ENCODE peak calls at places on chromosome 19, in seven cellular contexts. One of them, this sample, is unnamed. For H3K9me3, the result is how much of the 10 kb centered on the place peaks cover.

GRCh38 chr19:33366127-33366526 is 7.4 kb upstream of the CEBPG start:
- DNase-seq in cardiac muscle cell: no peak
- DNase-seq in AG04450: no peak
- DNase-seq in heart left ventricle: no peak
- DNase-seq in astrocyte: no peak
- DNase-seq in CD8-positive, alpha-beta memory T cell: no peak
- DNase-seq in left ventricle myocardium inferior: no peak
- DNase-seq in this sample: no peak

GRCh38 chr19:4267101-4267900 is 11.8 kb upstream of the SHD start:
- DNase-seq in astrocyte: no peak
- DNase-seq in cardiac muscle cell: peak
- DNase-seq in left ventricle myocardium inferior: peak
- DNase-seq in AG04450: no peak
- DNase-seq in CD8-positive, alpha-beta memory T cell: peak
- DNase-seq in heart left ventricle: peak
- DNase-seq in this sample: peak

GRCh38 chr19:4425531-4425930 is 23.1 kb downstream of the CHAF1A start:
- DNase-seq in CD8-positive, alpha-beta memory T cell: no peak
- DNase-seq in cardiac muscle cell: no peak
- DNase-seq in astrocyte: peak
- DNase-seq in AG04450: peak
- DNase-seq in left ventricle myocardium inferior: no peak
- DNase-seq in heart left ventricle: no peak
- DNase-seq in this sample: no peak

GRCh38 chr19:4678881-4679379 is 8.8 kb upstream of the MYDGF start:
- DNase-seq in left ventricle myocardium inferior: no peak
- DNase-seq in astrocyte: no peak
- DNase-seq in CD8-positive, alpha-beta memory T cell: no peak
- DNase-seq in AG04450: no peak
- DNase-seq in heart left ventricle: no peak
- DNase-seq in cardiac muscle cell: peak
- DNase-seq in this sample: no peak

GRCh38 chr19:12112701-12113100 is 27.4 kb downstream of the ZNF20 start:
- DNase-seq in heart left ventricle: no peak
- DNase-seq in left ventricle myocardium inferior: no peak
- DNase-seq in AG04450: no peak
- DNase-seq in cardiac muscle cell: no peak
- DNase-seq in CD8-positive, alpha-beta memory T cell: no peak
- DNase-seq in astrocyte: no peak
- DNase-seq in this sample: no peak

GRCh38 chr19:18855647-18856384 is 24.1 kb downstream of the UPF1 start:
- DNase-seq in heart left ventricle: no peak
- DNase-seq in astrocyte: no peak
- DNase-seq in AG04450: no peak
- DNase-seq in CD8-positive, alpha-beta memory T cell: no peak
- DNase-seq in cardiac muscle cell: no peak
- DNase-seq in left ventricle myocardium inferior: no peak
- DNase-seq in this sample: no peak

GRCh38 chr19:47735131-47735530 is 10.2 kb upstream of the NOP53 start:
- DNase-seq in astrocyte: no peak
- DNase-seq in cardiac muscle cell: no peak
- DNase-seq in heart left ventricle: no peak
- DNase-seq in left ventricle myocardium inferior: no peak
- DNase-seq in AG04450: no peak
- DNase-seq in CD8-positive, alpha-beta memory T cell: no peak
- DNase-seq in this sample: no peak

GRCh38 chr19:8517551-8518442 is 3.8 kb upstream of the ZNF414 start:
- DNase-seq in heart left ventricle: no peak
- DNase-seq in astrocyte: no peak
- DNase-seq in AG04450: no peak
- DNase-seq in cardiac muscle cell: no peak
- DNase-seq in CD8-positive, alpha-beta memory T cell: peak
- DNase-seq in left ventricle myocardium inferior: no peak
- DNase-seq in this sample: peak

GRCh38 chr19:46950526-46951235 is 69.0 kb upstream of the NPAS1 start:
- DNase-seq in astrocyte: no peak
- DNase-seq in CD8-positive, alpha-beta memory T cell: no peak
- DNase-seq in cardiac muscle cell: no peak
- DNase-seq in heart left ventricle: no peak
- DNase-seq in left ventricle myocardium inferior: no peak
- DNase-seq in AG04450: no peak
- DNase-seq in this sample: no peak

GRCh38 chr19:17358395-17358794 is 18.7 kb downstream of the PLVAP start:
- DNase-seq in astrocyte: no peak
- DNase-seq in cardiac muscle cell: no peak
- DNase-seq in CD8-positive, alpha-beta memory T cell: no peak
- DNase-seq in left ventricle myocardium inferior: no peak
- DNase-seq in heart left ventricle: no peak
- DNase-seq in AG04450: no peak
- DNase-seq in this sample: no peak

GRCh38 chr19:52638601-52639000 is 446 bp upstream of the ZNF83 start:
- DNase-seq in AG04450: peak
- DNase-seq in heart left ventricle: peak
- DNase-seq in left ventricle myocardium inferior: peak
- DNase-seq in cardiac muscle cell: no peak
- DNase-seq in CD8-positive, alpha-beta memory T cell: no peak
- DNase-seq in astrocyte: peak
- DNase-seq in this sample: no peak

GRCh38 chr19:47895165-47895782 is 9.2 kb upstream of the SULT2A1 start:
- DNase-seq in astrocyte: no peak
- DNase-seq in cardiac muscle cell: no peak
- DNase-seq in heart left ventricle: no peak
- DNase-seq in CD8-positive, alpha-beta memory T cell: no peak
- DNase-seq in AG04450: no peak
- DNase-seq in left ventricle myocardium inferior: no peak
- DNase-seq in this sample: no peak

GRCh38 chr19:55441319-55441691 is 1.8 kb downstream of the SHISA7 start:
- DNase-seq in CD8-positive, alpha-beta memory T cell: no peak
- DNase-seq in astrocyte: no peak
- DNase-seq in left ventricle myocardium inferior: no peak
- DNase-seq in AG04450: no peak
- DNase-seq in heart left ventricle: no peak
- DNase-seq in cardiac muscle cell: no peak
- DNase-seq in this sample: no peak

GRCh38 chr19:11457115-11457514 is 21.7 kb downstream of the PRKCSH start:
- DNase-seq in CD8-positive, alpha-beta memory T cell: no peak
- DNase-seq in cardiac muscle cell: no peak
- DNase-seq in AG04450: no peak
- DNase-seq in heart left ventricle: no peak
- DNase-seq in left ventricle myocardium inferior: no peak
- DNase-seq in astrocyte: no peak
- DNase-seq in this sample: no peak

GRCh38 chr19:17327654-17328516 is 6.8 kb downstream of the ANO8 start:
- DNase-seq in cardiac muscle cell: peak
- DNase-seq in astrocyte: no peak
- DNase-seq in CD8-positive, alpha-beta memory T cell: peak
- DNase-seq in left ventricle myocardium inferior: no peak
- DNase-seq in AG04450: no peak
- DNase-seq in heart left ventricle: no peak
- DNase-seq in this sample: peak

GRCh38 chr19:16373539-16373938 is 48.9 kb downstream of the KLF2 start:
- DNase-seq in AG04450: peak
- DNase-seq in cardiac muscle cell: no peak
- DNase-seq in CD8-positive, alpha-beta memory T cell: no peak
- DNase-seq in heart left ventricle: no peak
- DNase-seq in astrocyte: peak
- DNase-seq in left ventricle myocardium inferior: peak
- DNase-seq in this sample: no peak

GRCh38 chr19:42066075-42066754 is 3.8 kb downstream of the GRIK5 start:
- DNase-seq in cardiac muscle cell: no peak
- DNase-seq in heart left ventricle: no peak
- DNase-seq in CD8-positive, alpha-beta memory T cell: no peak
- DNase-seq in AG04450: no peak
- DNase-seq in astrocyte: peak
- DNase-seq in left ventricle myocardium inferior: no peak
- DNase-seq in this sample: no peak

GRCh38 chr19:38683393-38684077 is 36.1 kb downstream of the ACTN4 start:
- DNase-seq in AG04450: no peak
- DNase-seq in CD8-positive, alpha-beta memory T cell: peak
- DNase-seq in cardiac muscle cell: peak
- DNase-seq in left ventricle myocardium inferior: no peak
- DNase-seq in astrocyte: peak
- DNase-seq in heart left ventricle: peak
- DNase-seq in this sample: no peak

DNA sequence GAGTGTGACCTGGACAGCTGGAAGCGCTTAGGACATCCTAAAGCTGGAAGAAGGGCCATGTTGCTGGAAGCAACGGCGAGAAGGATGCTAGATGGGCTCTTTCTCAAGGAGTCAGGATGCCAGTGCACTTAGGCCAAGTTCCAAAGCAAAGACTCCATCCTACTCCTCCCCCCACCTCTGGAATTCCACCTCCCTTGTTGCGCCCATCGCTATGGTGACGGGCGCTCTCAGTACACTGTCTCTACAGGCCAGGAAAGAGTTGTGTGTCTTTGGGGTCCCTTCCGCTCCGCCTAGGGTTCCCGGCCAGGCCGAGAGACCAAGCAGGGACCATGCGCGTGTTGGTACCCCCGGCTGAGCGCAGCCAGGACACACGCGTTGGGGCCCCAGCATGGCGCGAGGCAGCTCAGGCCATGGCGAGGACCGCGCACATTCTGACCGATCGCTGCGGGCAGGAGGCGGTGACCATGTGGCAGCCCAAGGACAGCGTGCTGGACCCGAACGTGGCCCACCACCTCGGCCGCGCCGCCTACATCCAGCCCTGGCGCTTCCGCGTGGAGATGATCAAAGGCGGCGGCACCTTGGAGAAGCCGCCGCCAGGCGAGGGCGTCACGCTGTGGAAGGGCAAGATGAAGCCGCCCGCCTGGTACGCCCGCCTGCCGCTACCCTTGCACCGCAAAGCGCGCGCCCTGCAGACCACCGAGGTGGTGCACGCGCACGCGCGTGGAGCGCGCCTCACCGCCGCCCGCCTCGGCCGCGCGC is 31.0 kb upstream of the SLC1A6 start:
- DNase-seq in cardiac muscle cell: no peak
- DNase-seq in astrocyte: no peak
- DNase-seq in left ventricle myocardium inferior: no peak
- DNase-seq in CD8-positive, alpha-beta memory T cell: no peak
- DNase-seq in heart left ventricle: no peak
- DNase-seq in AG04450: no peak
- DNase-seq in this sample: no peak
- H3K4me3 ChIP-seq in cardiac muscle cell: no peak
- H3K4me3 ChIP-seq in astrocyte: no peak
- H3K4me3 ChIP-seq in left ventricle myocardium inferior: no peak
- H3K4me3 ChIP-seq in CD8-positive, alpha-beta memory T cell: no peak
- H3K4me3 ChIP-seq in heart left ventricle: no peak
- H3K4me3 ChIP-seq in AG04450: no peak
- H3K4me3 ChIP-seq in this sample: no peak

DNA sequence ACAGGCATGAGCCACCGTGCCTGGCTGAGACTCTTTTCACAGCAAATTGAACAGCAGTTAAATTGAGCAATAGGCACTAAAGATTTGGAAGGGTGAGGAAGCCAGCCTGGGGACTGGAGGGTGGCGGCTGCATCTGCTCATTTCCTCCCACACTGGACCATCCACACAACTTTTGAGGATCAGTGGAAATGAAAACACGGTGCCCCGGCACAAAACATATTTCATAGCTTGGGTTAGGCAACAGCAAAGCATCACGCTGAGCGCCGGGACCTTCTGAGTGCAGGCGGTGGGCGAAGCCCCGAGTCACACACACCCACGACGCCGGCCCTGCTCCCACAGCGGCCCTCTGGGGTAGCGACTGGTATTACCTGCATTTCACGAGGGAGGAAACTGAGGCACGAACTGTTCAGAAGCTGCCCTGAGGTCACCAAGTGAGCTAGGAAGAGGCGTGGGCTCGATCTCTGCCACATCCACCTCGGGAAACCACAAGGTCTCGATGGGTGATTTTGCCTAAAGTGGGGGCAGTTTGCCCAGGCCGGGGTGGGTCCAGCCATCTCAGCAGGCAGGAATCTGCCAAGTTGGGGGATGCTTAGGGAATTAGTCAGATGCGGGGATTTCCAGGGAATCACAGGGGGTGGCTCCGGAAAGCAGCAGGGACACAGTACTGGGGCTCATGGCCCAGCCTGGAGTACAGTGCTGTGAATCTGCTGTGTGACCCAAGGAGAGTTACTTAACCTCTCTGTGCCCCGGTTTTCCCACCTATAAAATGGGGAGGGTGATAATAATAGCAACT is 3.5 kb upstream of the SBNO2 start:
- DNase-seq in CD8-positive, alpha-beta memory T cell: no peak
- DNase-seq in left ventricle myocardium inferior: no peak
- DNase-seq in astrocyte: peak
- DNase-seq in AG04450: peak
- DNase-seq in cardiac muscle cell: no peak
- DNase-seq in heart left ventricle: peak
- DNase-seq in this sample: no peak
- H3K27ac ChIP-seq in CD8-positive, alpha-beta memory T cell: no peak
- H3K27ac ChIP-seq in left ventricle myocardium inferior: no peak
- H3K27ac ChIP-seq in astrocyte: peak
- H3K27ac ChIP-seq in AG04450: peak
- H3K27ac ChIP-seq in cardiac muscle cell: no peak
- H3K27ac ChIP-seq in heart left ventricle: no peak
- H3K27ac ChIP-seq in this sample: no peak

GRCh38 chr19:58228584-58229254 is at the start of gene ZNF544:
- DNase-seq in cardiac muscle cell: peak
- DNase-seq in heart left ventricle: peak
- DNase-seq in AG04450: peak
- DNase-seq in CD8-positive, alpha-beta memory T cell: peak
- DNase-seq in left ventricle myocardium inferior: peak
- DNase-seq in astrocyte: peak
- DNase-seq in this sample: peak
- H3K9me3 ChIP-seq in cardiac muscle cell: under half
- H3K9me3 ChIP-seq in heart left ventricle: under half
- H3K9me3 ChIP-seq in AG04450: half or more
- H3K9me3 ChIP-seq in CD8-positive, alpha-beta memory T cell: under half
- H3K9me3 ChIP-seq in left ventricle myocardium inferior: half or more
- H3K9me3 ChIP-seq in astrocyte: under half
- H3K9me3 ChIP-seq in this sample: under half

GRCh38 chr19:35715355-35715809 is 2.4 kb upstream of the KMT2B start:
- DNase-seq in left ventricle myocardium inferior: no peak
- DNase-seq in cardiac muscle cell: no peak
- DNase-seq in astrocyte: no peak
- DNase-seq in AG04450: no peak
- DNase-seq in heart left ventricle: no peak
- DNase-seq in CD8-positive, alpha-beta memory T cell: no peak
- DNase-seq in this sample: no peak
- H3K4me3 ChIP-seq in left ventricle myocardium inferior: peak
- H3K4me3 ChIP-seq in cardiac muscle cell: no peak
- H3K4me3 ChIP-seq in astrocyte: no peak
- H3K4me3 ChIP-seq in AG04450: no peak
- H3K4me3 ChIP-seq in heart left ventricle: no peak
- H3K4me3 ChIP-seq in CD8-positive, alpha-beta memory T cell: peak
- H3K4me3 ChIP-seq in this sample: no peak